ENCODE peak calls at places on chromosome 3, in ten cellular contexts. One of them, this sample, is unnamed.

GRCh38 chr3:55698826-55699225 is 211.7 kb upstream of the WNT5A start:
- DNase-seq in chondrocyte: no peak
- DNase-seq in BJ: no peak
- DNase-seq in A549: no peak
- DNase-seq in epithelial cell of esophagus: no peak
- DNase-seq in PC-3: no peak
- DNase-seq in HFF-Myc: no peak
- DNase-seq in right lobe of liver: no peak
- DNase-seq in neural crest cell: no peak
- DNase-seq in fibroblast of mammary gland: no peak
- DNase-seq in this sample: no peak

GRCh38 chr3:182792901-182793662 is at the start of gene ATP11B:
- DNase-seq in chondrocyte: no peak
- DNase-seq in BJ: no peak
- DNase-seq in A549: peak
- DNase-seq in epithelial cell of esophagus: peak
- DNase-seq in PC-3: peak
- DNase-seq in HFF-Myc: no peak
- DNase-seq in right lobe of liver: peak
- DNase-seq in neural crest cell: peak
- DNase-seq in fibroblast of mammary gland: peak
- DNase-seq in this sample: peak

GRCh38 chr3:188266581-188267274 is 112.8 kb downstream of the LPP start:
- DNase-seq in chondrocyte: no peak
- DNase-seq in BJ: peak
- DNase-seq in A549: no peak
- DNase-seq in epithelial cell of esophagus: no peak
- DNase-seq in PC-3: peak
- DNase-seq in HFF-Myc: no peak
- DNase-seq in right lobe of liver: no peak
- DNase-seq in neural crest cell: no peak
- DNase-seq in fibroblast of mammary gland: peak
- DNase-seq in this sample: no peak

GRCh38 chr3:171776839-171777607 is 33.3 kb downstream of the PLD1 start:
- DNase-seq in chondrocyte: no peak
- DNase-seq in BJ: no peak
- DNase-seq in A549: no peak
- DNase-seq in epithelial cell of esophagus: peak
- DNase-seq in PC-3: peak
- DNase-seq in HFF-Myc: no peak
- DNase-seq in right lobe of liver: no peak
- DNase-seq in neural crest cell: no peak
- DNase-seq in fibroblast of mammary gland: no peak
- DNase-seq in this sample: no peak

GRCh38 chr3:157347577-157348303 is 88.9 kb upstream of the PTX3 start:
- DNase-seq in chondrocyte: no peak
- DNase-seq in BJ: no peak
- DNase-seq in A549: no peak
- DNase-seq in epithelial cell of esophagus: no peak
- DNase-seq in PC-3: no peak
- DNase-seq in HFF-Myc: no peak
- DNase-seq in right lobe of liver: no peak
- DNase-seq in neural crest cell: no peak
- DNase-seq in fibroblast of mammary gland: peak
- DNase-seq in this sample: no peak

GRCh38 chr3:22685598-22685997 is 517.5 kb upstream of the UBE2E2 start:
- DNase-seq in chondrocyte: no peak
- DNase-seq in BJ: no peak
- DNase-seq in A549: no peak
- DNase-seq in epithelial cell of esophagus: peak
- DNase-seq in PC-3: peak
- DNase-seq in HFF-Myc: no peak
- DNase-seq in right lobe of liver: no peak
- DNase-seq in neural crest cell: no peak
- DNase-seq in fibroblast of mammary gland: peak
- DNase-seq in this sample: no peak

GRCh38 chr3:88000853-88001252 is 58.0 kb downstream of the CGGBP1 start:
- DNase-seq in chondrocyte: no peak
- DNase-seq in BJ: no peak
- DNase-seq in A549: no peak
- DNase-seq in epithelial cell of esophagus: no peak
- DNase-seq in PC-3: no peak
- DNase-seq in HFF-Myc: no peak
- DNase-seq in right lobe of liver: no peak
- DNase-seq in neural crest cell: peak
- DNase-seq in fibroblast of mammary gland: peak
- DNase-seq in this sample: no peak

GRCh38 chr3:129657261-129658046 is 51.0 kb upstream of the PLXND1 start:
- DNase-seq in chondrocyte: no peak
- DNase-seq in BJ: no peak
- DNase-seq in A549: no peak
- DNase-seq in epithelial cell of esophagus: no peak
- DNase-seq in PC-3: no peak
- DNase-seq in HFF-Myc: no peak
- DNase-seq in right lobe of liver: no peak
- DNase-seq in neural crest cell: no peak
- DNase-seq in fibroblast of mammary gland: peak
- DNase-seq in this sample: no peak

GRCh38 chr3:29282431-29283296 is 1.8 kb downstream of the RBMS3 start:
- DNase-seq in chondrocyte: no peak
- DNase-seq in BJ: no peak
- DNase-seq in A549: no peak
- DNase-seq in epithelial cell of esophagus: peak
- DNase-seq in PC-3: peak
- DNase-seq in HFF-Myc: no peak
- DNase-seq in right lobe of liver: no peak
- DNase-seq in neural crest cell: no peak
- DNase-seq in fibroblast of mammary gland: peak
- DNase-seq in this sample: no peak

GRCh38 chr3:182327196-182327681 is 466.1 kb upstream of the ATP11B start:
- DNase-seq in chondrocyte: no peak
- DNase-seq in BJ: no peak
- DNase-seq in A549: no peak
- DNase-seq in epithelial cell of esophagus: peak
- DNase-seq in PC-3: peak
- DNase-seq in HFF-Myc: no peak
- DNase-seq in right lobe of liver: no peak
- DNase-seq in neural crest cell: no peak
- DNase-seq in fibroblast of mammary gland: no peak
- DNase-seq in this sample: no peak

GRCh38 chr3:101203411-101203810 is 117.0 kb downstream of the IMPG2 start:
- DNase-seq in chondrocyte: no peak
- DNase-seq in BJ: no peak
- DNase-seq in A549: no peak
- DNase-seq in epithelial cell of esophagus: peak
- DNase-seq in PC-3: peak
- DNase-seq in HFF-Myc: no peak
- DNase-seq in right lobe of liver: no peak
- DNase-seq in neural crest cell: no peak
- DNase-seq in fibroblast of mammary gland: peak
- DNase-seq in this sample: no peak

GRCh38 chr3:126546549-126547239 is 12.0 kb downstream of the C3orf22 start:
- DNase-seq in chondrocyte: peak
- DNase-seq in BJ: no peak
- DNase-seq in A549: no peak
- DNase-seq in epithelial cell of esophagus: no peak
- DNase-seq in PC-3: no peak
- DNase-seq in HFF-Myc: no peak
- DNase-seq in right lobe of liver: no peak
- DNase-seq in neural crest cell: no peak
- DNase-seq in fibroblast of mammary gland: no peak
- DNase-seq in this sample: no peak

GRCh38 chr3:126053513-126053912 is 30.4 kb downstream of the SLC41A3 start:
- DNase-seq in chondrocyte: no peak
- DNase-seq in BJ: no peak
- DNase-seq in A549: no peak
- DNase-seq in epithelial cell of esophagus: peak
- DNase-seq in PC-3: peak
- DNase-seq in HFF-Myc: no peak
- DNase-seq in right lobe of liver: no peak
- DNase-seq in neural crest cell: no peak
- DNase-seq in fibroblast of mammary gland: peak
- DNase-seq in this sample: no peak

GRCh38 chr3:159128628-159129027 is 326.8 kb downstream of the MFSD1 start:
- DNase-seq in chondrocyte: no peak
- DNase-seq in BJ: peak
- DNase-seq in A549: no peak
- DNase-seq in epithelial cell of esophagus: peak
- DNase-seq in PC-3: peak
- DNase-seq in HFF-Myc: no peak
- DNase-seq in right lobe of liver: no peak
- DNase-seq in neural crest cell: no peak
- DNase-seq in fibroblast of mammary gland: peak
- DNase-seq in this sample: no peak

GRCh38 chr3:19749448-19750017 is 184.5 kb downstream of the EFHB start:
- DNase-seq in chondrocyte: peak
- DNase-seq in BJ: no peak
- DNase-seq in A549: no peak
- DNase-seq in epithelial cell of esophagus: no peak
- DNase-seq in PC-3: no peak
- DNase-seq in HFF-Myc: no peak
- DNase-seq in right lobe of liver: no peak
- DNase-seq in neural crest cell: no peak
- DNase-seq in fibroblast of mammary gland: no peak
- DNase-seq in this sample: no peak

GRCh38 chr3:75192065-75192658 is 472.0 kb upstream of the FRG2C start:
- DNase-seq in chondrocyte: no peak
- DNase-seq in BJ: peak
- DNase-seq in A549: peak
- DNase-seq in epithelial cell of esophagus: peak
- DNase-seq in PC-3: peak
- DNase-seq in HFF-Myc: peak
- DNase-seq in right lobe of liver: peak
- DNase-seq in neural crest cell: peak
- DNase-seq in fibroblast of mammary gland: peak
- DNase-seq in this sample: peak

GRCh38 chr3:123877965-123878364 is 6.2 kb downstream of the MYLK start:
- DNase-seq in chondrocyte: no peak
- DNase-seq in BJ: no peak
- DNase-seq in A549: no peak
- DNase-seq in epithelial cell of esophagus: no peak
- DNase-seq in PC-3: no peak
- DNase-seq in HFF-Myc: no peak
- DNase-seq in right lobe of liver: no peak
- DNase-seq in neural crest cell: no peak
- DNase-seq in fibroblast of mammary gland: no peak
- DNase-seq in this sample: no peak
- TF ChIP-seq CTCF in chondrocyte: no peak
- TF ChIP-seq CTCF in BJ: no peak
- TF ChIP-seq CTCF in A549: no peak
- TF ChIP-seq CTCF in epithelial cell of esophagus: no peak
- TF ChIP-seq CTCF in PC-3: no peak
- TF ChIP-seq CTCF in HFF-Myc: no peak
- TF ChIP-seq CTCF in right lobe of liver: no peak
- TF ChIP-seq CTCF in neural crest cell: no peak
- TF ChIP-seq CTCF in fibroblast of mammary gland: no peak
- TF ChIP-seq CTCF in this sample: no peak

DNA sequence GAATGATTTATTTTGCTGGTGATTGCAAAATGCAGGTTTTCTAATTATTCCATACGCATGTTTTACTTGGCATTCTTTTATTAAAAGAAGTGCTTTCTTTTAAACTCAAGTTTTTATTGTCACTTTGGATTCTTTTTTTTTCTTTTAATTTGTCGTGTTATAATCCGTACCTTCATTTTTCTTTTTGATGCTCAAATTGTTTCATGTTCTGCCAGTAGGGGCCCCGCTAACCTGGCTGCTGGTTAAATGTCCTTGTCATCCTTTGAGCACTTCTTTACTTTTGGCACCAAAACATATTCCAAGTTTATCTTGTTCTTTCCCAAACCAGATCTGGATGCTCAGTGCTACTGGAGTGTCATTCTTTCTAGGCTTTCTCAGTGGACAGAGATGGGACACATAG is 31.6 kb downstream of the MED12L start:
- DNase-seq in chondrocyte: no peak
- DNase-seq in BJ: no peak
- DNase-seq in A549: no peak
- DNase-seq in epithelial cell of esophagus: no peak
- DNase-seq in PC-3: no peak
- DNase-seq in HFF-Myc: no peak
- DNase-seq in right lobe of liver: no peak
- DNase-seq in neural crest cell: no peak
- DNase-seq in fibroblast of mammary gland: no peak
- DNase-seq in this sample: no peak
- TF ChIP-seq CTCF in chondrocyte: peak
- TF ChIP-seq CTCF in BJ: no peak
- TF ChIP-seq CTCF in A549: no peak
- TF ChIP-seq CTCF in epithelial cell of esophagus: peak
- TF ChIP-seq CTCF in PC-3: peak
- TF ChIP-seq CTCF in HFF-Myc: no peak
- TF ChIP-seq CTCF in right lobe of liver: no peak
- TF ChIP-seq CTCF in neural crest cell: peak
- TF ChIP-seq CTCF in fibroblast of mammary gland: no peak
- TF ChIP-seq CTCF in this sample: no peak

DNA sequence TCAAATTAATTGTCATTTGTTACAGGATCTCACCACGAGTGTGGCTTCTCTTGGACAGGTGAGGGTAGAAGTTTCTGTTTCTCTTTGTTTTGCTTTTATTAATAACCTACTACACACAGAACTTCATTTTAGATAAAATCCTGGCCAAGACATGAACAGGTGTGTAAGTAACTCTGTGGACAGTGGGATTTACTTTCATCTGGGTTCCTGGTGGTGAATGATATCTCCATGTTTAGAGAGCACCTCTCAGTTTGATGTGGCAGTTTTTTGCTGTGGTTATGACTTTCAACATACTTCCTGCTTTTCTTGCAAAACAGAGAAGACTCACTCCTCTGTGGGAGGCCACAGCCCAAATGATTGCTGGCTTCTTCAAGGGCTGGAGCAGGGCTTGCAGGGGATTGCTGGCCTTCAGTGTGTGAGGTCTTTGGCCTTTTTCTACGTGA is 71.1 kb upstream of the XCR1 start:
- DNase-seq in chondrocyte: no peak
- DNase-seq in BJ: no peak
- DNase-seq in A549: no peak
- DNase-seq in epithelial cell of esophagus: peak
- DNase-seq in PC-3: peak
- DNase-seq in HFF-Myc: no peak
- DNase-seq in right lobe of liver: no peak
- DNase-seq in neural crest cell: no peak
- DNase-seq in fibroblast of mammary gland: peak
- DNase-seq in this sample: peak
- TF ChIP-seq CTCF in chondrocyte: no peak
- TF ChIP-seq CTCF in BJ: no peak
- TF ChIP-seq CTCF in A549: no peak
- TF ChIP-seq CTCF in epithelial cell of esophagus: no peak
- TF ChIP-seq CTCF in PC-3: no peak
- TF ChIP-seq CTCF in HFF-Myc: no peak
- TF ChIP-seq CTCF in right lobe of liver: no peak
- TF ChIP-seq CTCF in neural crest cell: no peak
- TF ChIP-seq CTCF in fibroblast of mammary gland: no peak
- TF ChIP-seq CTCF in this sample: no peak

DNA sequence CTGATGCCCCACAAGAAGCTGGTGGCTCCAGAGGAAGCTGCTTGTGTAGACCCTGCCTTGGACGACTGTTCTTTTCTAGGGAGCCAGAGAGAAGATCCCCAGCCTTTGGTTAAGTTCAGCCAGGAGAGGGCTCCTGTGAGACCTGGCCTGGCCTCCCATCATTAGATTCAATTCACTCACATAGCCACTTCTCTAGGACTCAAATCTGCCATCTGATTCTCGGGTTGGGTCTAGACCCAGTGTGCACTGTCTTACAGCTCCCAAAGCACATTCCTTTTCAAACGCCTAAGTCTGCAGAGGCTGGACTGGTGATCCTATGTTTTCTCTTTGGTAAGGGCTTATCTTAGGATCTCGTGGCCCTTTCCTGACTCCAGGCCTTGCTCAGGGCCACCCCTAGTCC is 81.7 kb upstream of the NPHP3 start:
- DNase-seq in chondrocyte: no peak
- DNase-seq in BJ: no peak
- DNase-seq in A549: no peak
- DNase-seq in epithelial cell of esophagus: no peak
- DNase-seq in PC-3: no peak
- DNase-seq in HFF-Myc: no peak
- DNase-seq in right lobe of liver: no peak
- DNase-seq in neural crest cell: no peak
- DNase-seq in fibroblast of mammary gland: no peak
- DNase-seq in this sample: no peak
- TF ChIP-seq CTCF in chondrocyte: peak
- TF ChIP-seq CTCF in BJ: peak
- TF ChIP-seq CTCF in A549: no peak
- TF ChIP-seq CTCF in epithelial cell of esophagus: no peak
- TF ChIP-seq CTCF in PC-3: peak
- TF ChIP-seq CTCF in HFF-Myc: peak
- TF ChIP-seq CTCF in right lobe of liver: no peak
- TF ChIP-seq CTCF in neural crest cell: peak
- TF ChIP-seq CTCF in fibroblast of mammary gland: no peak
- TF ChIP-seq CTCF in this sample: no peak

This sample was measured in GM13977.